ENCODE peak calls at places on chromosomes 11 and 22, in six cellular contexts. One of them, this sample, is unnamed.

GRCh38 chr11:107457205-107457557 is 444 bp downstream of the CWF19L2 start:
- DNase-seq in spleen: no peak
- DNase-seq in stomach: no peak
- DNase-seq in IMR-90: peak; percentile 1
- DNase-seq in heart left ventricle: no peak
- DNase-seq in H1: no peak
- DNase-seq in this sample: no peak

GRCh38 chr11:67371549-67372231 is 1.7 kb downstream of the CLCF1 start:
- DNase-seq in spleen: peak; percentile 83
- DNase-seq in stomach: peak; percentile 46
- DNase-seq in IMR-90: peak; percentile 52
- DNase-seq in heart left ventricle: no peak
- DNase-seq in H1: no peak
- DNase-seq in this sample: peak; percentile 36

GRCh38 chr11:8056810-8057463 is 24.1 kb upstream of the TUB start:
- DNase-seq in spleen: peak; percentile 20
- DNase-seq in stomach: peak; percentile 26
- DNase-seq in IMR-90: peak; percentile 68
- DNase-seq in heart left ventricle: no peak
- DNase-seq in H1: no peak
- DNase-seq in this sample: no peak

GRCh38 chr11:64208086-64208795 is 1.7 kb downstream of the FERMT3 start:
- DNase-seq in spleen: peak; percentile 85
- DNase-seq in stomach: no peak
- DNase-seq in IMR-90: no peak
- DNase-seq in heart left ventricle: no peak
- DNase-seq in H1: no peak
- DNase-seq in this sample: no peak

GRCh38 chr11:26676641-26677040 is 45.2 kb downstream of the SLC5A12 start:
- DNase-seq in spleen: no peak
- DNase-seq in stomach: no peak
- DNase-seq in IMR-90: no peak
- DNase-seq in heart left ventricle: no peak
- DNase-seq in H1: no peak
- DNase-seq in this sample: no peak

GRCh38 chr11:118883368-118884071 is at the start of gene CXCR5:
- DNase-seq in spleen: peak; percentile 90
- DNase-seq in stomach: no peak
- DNase-seq in IMR-90: peak; percentile 35
- DNase-seq in heart left ventricle: no peak
- DNase-seq in H1: no peak
- DNase-seq in this sample: no peak

GRCh38 chr11:70301191-70301590 is 30.7 kb downstream of the PPFIA1 start:
- DNase-seq in spleen: no peak
- DNase-seq in stomach: no peak
- DNase-seq in IMR-90: no peak
- DNase-seq in heart left ventricle: no peak
- DNase-seq in H1: no peak
- DNase-seq in this sample: no peak

GRCh38 chr11:92500463-92500862 is 275.8 kb downstream of the FAT3 start:
- DNase-seq in spleen: no peak
- DNase-seq in stomach: no peak
- DNase-seq in IMR-90: no peak
- DNase-seq in heart left ventricle: no peak
- DNase-seq in H1: no peak
- DNase-seq in this sample: no peak

GRCh38 chr11:29159552-29160465 is 857.0 kb downstream of the KCNA4 start:
- DNase-seq in spleen: no peak
- DNase-seq in stomach: peak; percentile 34
- DNase-seq in IMR-90: peak; percentile 90
- DNase-seq in heart left ventricle: no peak
- DNase-seq in H1: peak; percentile 19
- DNase-seq in this sample: no peak

GRCh38 chr11:134730096-134730495 is 318.1 kb upstream of the B3GAT1 start:
- DNase-seq in spleen: no peak
- DNase-seq in stomach: no peak
- DNase-seq in IMR-90: no peak
- DNase-seq in heart left ventricle: no peak
- DNase-seq in H1: no peak
- DNase-seq in this sample: no peak

GRCh38 chr11:33375688-33376311 is 118.6 kb downstream of the HIPK3 start:
- DNase-seq in spleen: no peak
- DNase-seq in stomach: no peak
- DNase-seq in IMR-90: peak; percentile 28
- DNase-seq in heart left ventricle: no peak
- DNase-seq in H1: no peak
- DNase-seq in this sample: no peak

GRCh38 chr11:84022221-84022620 is 736.1 kb upstream of the CCDC90B start:
- DNase-seq in spleen: no peak
- DNase-seq in stomach: no peak
- DNase-seq in IMR-90: no peak
- DNase-seq in heart left ventricle: no peak
- DNase-seq in H1: no peak
- DNase-seq in this sample: no peak

GRCh38 chr11:44840085-44840478 is 110.6 kb downstream of the TP53I11 start:
- DNase-seq in spleen: no peak
- DNase-seq in stomach: no peak
- DNase-seq in IMR-90: no peak
- DNase-seq in heart left ventricle: no peak
- DNase-seq in H1: no peak
- DNase-seq in this sample: no peak

GRCh38 chr11:123494195-123495050 is 64.4 kb downstream of the GRAMD1B start:
- DNase-seq in spleen: no peak
- DNase-seq in stomach: no peak
- DNase-seq in IMR-90: peak; percentile 69
- DNase-seq in heart left ventricle: no peak
- DNase-seq in H1: no peak
- DNase-seq in this sample: no peak

GRCh38 chr11:105903113-105903512 is 118.9 kb downstream of the MSANTD4 start:
- DNase-seq in spleen: no peak
- DNase-seq in stomach: no peak
- DNase-seq in IMR-90: peak; percentile 30
- DNase-seq in heart left ventricle: no peak
- DNase-seq in H1: no peak
- DNase-seq in this sample: no peak

GRCh38 chr11:23288001-23288783 is 427.9 kb upstream of the CCDC179 start:
- DNase-seq in spleen: no peak
- DNase-seq in stomach: no peak
- DNase-seq in IMR-90: peak; percentile 94
- DNase-seq in heart left ventricle: no peak
- DNase-seq in H1: no peak
- DNase-seq in this sample: no peak

GRCh38 chr11:30608534-30608933 is 22.4 kb upstream of the MPPED2 start:
- DNase-seq in spleen: no peak
- DNase-seq in stomach: no peak
- DNase-seq in IMR-90: no peak
- DNase-seq in heart left ventricle: no peak
- DNase-seq in H1: no peak
- DNase-seq in this sample: no peak

GRCh38 chr11:74671520-74672196 is 59.6 kb downstream of the CHRDL2 start:
- DNase-seq in spleen: no peak
- DNase-seq in stomach: no peak
- DNase-seq in IMR-90: peak; percentile 86
- DNase-seq in heart left ventricle: no peak
- DNase-seq in H1: no peak
- DNase-seq in this sample: no peak

GRCh38 chr11:4523666-4524065 is 21.3 kb upstream of the OR52M1 start:
- DNase-seq in spleen: no peak
- DNase-seq in stomach: no peak
- DNase-seq in IMR-90: no peak
- DNase-seq in heart left ventricle: no peak
- DNase-seq in H1: no peak
- DNase-seq in this sample: no peak

GRCh38 chr11:59680287-59681154 is 11.7 kb upstream of the PATL1 start:
- DNase-seq in spleen: peak; percentile 79
- DNase-seq in stomach: peak; percentile 75
- DNase-seq in IMR-90: peak; percentile 83
- DNase-seq in heart left ventricle: peak; percentile 62
- DNase-seq in H1: peak; percentile 59
- DNase-seq in this sample: peak; percentile 62

GRCh38 chr11:122253541-122254317 is 137.7 kb upstream of the BLID start:
- DNase-seq in spleen: no peak
- DNase-seq in stomach: no peak
- DNase-seq in IMR-90: peak; percentile 52
- DNase-seq in heart left ventricle: no peak
- DNase-seq in H1: no peak
- DNase-seq in this sample: no peak

DNA sequence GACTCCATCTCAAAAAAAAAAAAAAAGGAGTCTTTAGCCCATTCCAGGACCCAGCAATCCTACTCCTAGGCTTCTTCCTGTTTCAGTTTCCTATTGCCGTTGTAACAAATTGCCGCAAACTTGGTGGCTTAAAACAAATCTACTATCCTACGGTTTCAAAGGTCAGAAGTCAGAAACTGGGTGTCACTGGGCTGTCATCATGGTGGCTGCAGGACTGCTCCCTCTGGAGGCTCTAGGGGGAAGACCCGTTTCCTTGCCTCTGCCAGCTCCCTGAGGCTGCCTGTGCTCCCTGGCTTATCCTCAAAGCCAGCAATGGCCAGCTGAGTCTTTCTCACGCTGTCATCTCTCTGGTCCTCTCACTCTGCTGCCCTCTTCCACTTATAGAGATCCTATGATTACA is 8.7 kb upstream of the DAGLA start:
- DNase-seq in spleen: no peak
- DNase-seq in stomach: no peak
- DNase-seq in IMR-90: no peak
- DNase-seq in heart left ventricle: no peak
- DNase-seq in H1: no peak
- DNase-seq in this sample: no peak
- TF ChIP-seq CTCF in spleen: no peak
- TF ChIP-seq CTCF in stomach: no peak
- TF ChIP-seq CTCF in IMR-90: peak; percentile 27
- TF ChIP-seq CTCF in heart left ventricle: no peak
- TF ChIP-seq CTCF in H1: peak; percentile 88
- TF ChIP-seq CTCF in this sample: peak; percentile 34

DNA sequence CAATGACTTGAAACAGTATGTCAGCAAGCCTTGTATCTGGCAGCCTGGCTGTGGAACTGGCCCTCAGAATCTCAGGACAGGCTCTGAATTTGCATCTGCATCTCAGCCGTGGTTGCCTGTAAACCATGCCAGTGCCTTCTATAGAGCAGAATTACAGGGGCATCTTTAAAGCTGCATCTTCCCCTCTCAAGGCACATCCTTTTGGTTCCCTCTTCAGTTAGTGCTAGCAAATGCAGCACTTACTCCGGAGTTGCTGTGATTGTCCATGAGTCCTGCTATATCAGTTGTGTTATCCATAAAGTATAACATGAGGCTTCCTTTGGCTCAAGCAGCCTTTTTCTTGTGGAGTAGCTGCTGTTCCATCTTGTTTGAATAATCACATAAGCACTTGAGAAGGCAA is 53.9 kb upstream of the PARVG start:
- DNase-seq in spleen: no peak
- DNase-seq in stomach: no peak
- DNase-seq in IMR-90: no peak
- DNase-seq in heart left ventricle: no peak
- DNase-seq in H1: no peak
- DNase-seq in this sample: no peak
- H3K4me1 ChIP-seq in spleen: peaks cover 14% of the 10 kb centered on the region
- H3K4me1 ChIP-seq in stomach: no peaks in the 10 kb centered on the region
- H3K4me1 ChIP-seq in IMR-90: no peaks in the 10 kb centered on the region
- H3K4me1 ChIP-seq in heart left ventricle: peaks cover 2% of the 10 kb centered on the region
- H3K4me1 ChIP-seq in H1: no peaks in the 10 kb centered on the region
- H3K4me1 ChIP-seq in this sample: no peaks in the 10 kb centered on the region

GRCh38 chr11:46942172-46942571 is 5.6 kb downstream of the CSTPP1 start:
- DNase-seq in spleen: no peak
- DNase-seq in stomach: peak; percentile 45
- DNase-seq in IMR-90: no peak
- DNase-seq in heart left ventricle: no peak
- DNase-seq in H1: no peak
- DNase-seq in this sample: no peak

DNA sequence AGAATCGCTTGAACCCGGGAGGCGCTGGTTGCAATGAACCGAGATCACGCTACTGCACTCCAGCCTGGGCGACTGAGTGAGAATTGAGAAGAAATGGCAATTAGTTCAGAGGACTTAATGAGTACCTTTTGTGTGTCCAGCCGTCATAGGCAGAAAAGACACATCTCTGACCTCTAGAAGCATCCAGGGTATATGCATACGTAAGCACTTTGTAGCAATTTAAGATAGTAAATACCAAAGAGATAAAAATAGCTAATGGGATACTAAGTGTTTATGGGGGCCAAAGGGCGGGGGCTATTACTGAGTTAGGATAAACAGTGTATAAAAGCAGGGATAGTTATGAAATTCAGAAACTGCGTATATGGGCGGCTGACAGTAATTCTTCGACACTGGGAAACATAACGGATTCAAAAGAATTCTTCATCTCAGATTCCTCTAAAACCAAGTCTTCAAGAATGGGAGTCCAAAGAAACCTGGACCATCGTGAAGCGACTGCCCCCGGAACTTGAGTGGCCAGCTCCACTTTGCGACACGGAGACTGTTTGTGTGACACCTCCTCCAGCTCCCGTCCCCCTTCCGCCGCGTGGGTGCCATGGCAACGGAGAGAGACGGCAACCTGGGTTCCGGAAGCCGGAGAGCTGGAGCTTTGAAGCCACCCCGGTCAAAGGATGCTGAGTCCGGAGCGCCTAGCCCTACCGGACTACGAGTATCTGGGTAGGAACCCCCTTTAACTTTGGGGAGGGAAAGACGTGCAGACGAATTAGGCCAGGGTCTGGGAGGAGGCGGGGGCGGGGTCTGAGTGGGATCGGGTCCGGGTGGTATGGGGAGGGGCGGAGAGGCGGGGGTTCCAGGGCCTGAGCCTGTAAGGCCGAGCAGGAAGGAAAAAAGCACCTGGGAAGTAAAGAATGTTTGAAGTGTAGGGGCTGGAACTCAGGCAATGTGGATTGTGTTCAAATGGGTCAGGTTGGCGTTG is at the start of gene CSTPP1:
- DNase-seq in spleen: peak; percentile 97
- DNase-seq in stomach: peak; percentile 96
- DNase-seq in IMR-90: peak; percentile 92
- DNase-seq in heart left ventricle: peak; percentile 90
- DNase-seq in H1: peak; percentile 71
- DNase-seq in this sample: peak; percentile 94
- TF ChIP-seq POLR2A in spleen: no peak
- TF ChIP-seq POLR2A in stomach: no peak
- TF ChIP-seq POLR2A in IMR-90: no peak
- TF ChIP-seq POLR2A in heart left ventricle: peak; percentile 30
- TF ChIP-seq POLR2A in H1: no peak
- TF ChIP-seq POLR2A in this sample: no peak

GRCh38 chr11:16322190-16322589 is 34.2 kb downstream of the SOX6 start:
- DNase-seq in spleen: no peak
- DNase-seq in stomach: no peak
- DNase-seq in IMR-90: no peak
- DNase-seq in heart left ventricle: no peak
- DNase-seq in H1: no peak
- DNase-seq in this sample: no peak

GRCh38 chr11:16318320-16318719 is 38.0 kb downstream of the SOX6 start:
- DNase-seq in spleen: no peak
- DNase-seq in stomach: no peak
- DNase-seq in IMR-90: no peak
- DNase-seq in heart left ventricle: no peak
- DNase-seq in H1: no peak
- DNase-seq in this sample: no peak

GRCh38 chr11:16317712-16318111 is 38.6 kb downstream of the SOX6 start:
- DNase-seq in spleen: no peak
- DNase-seq in stomach: no peak
- DNase-seq in IMR-90: no peak
- DNase-seq in heart left ventricle: no peak
- DNase-seq in H1: no peak
- DNase-seq in this sample: no peak

GRCh38 chr11:16326679-16327297 is 29.6 kb downstream of the SOX6 start:
- DNase-seq in spleen: no peak
- DNase-seq in stomach: no peak
- DNase-seq in IMR-90: peak; percentile 78
- DNase-seq in heart left ventricle: no peak
- DNase-seq in H1: no peak
- DNase-seq in this sample: no peak

GRCh38 chr11:16321148-16321547 is 35.2 kb downstream of the SOX6 start:
- DNase-seq in spleen: no peak
- DNase-seq in stomach: no peak
- DNase-seq in IMR-90: peak; percentile 30
- DNase-seq in heart left ventricle: no peak
- DNase-seq in H1: no peak
- DNase-seq in this sample: no peak
- TF ChIP-seq CTCF in spleen: no peak
- TF ChIP-seq CTCF in stomach: no peak
- TF ChIP-seq CTCF in IMR-90: no peak
- TF ChIP-seq CTCF in heart left ventricle: no peak
- TF ChIP-seq CTCF in H1: no peak
- TF ChIP-seq CTCF in this sample: no peak